ENCODE peak calls at places on chromosomes 13 and 19, in ten cellular contexts. L is breast epithelium; M is CD4-positive, CD25-positive, alpha-beta regulatory T cell; E is T-helper 9 cell; H is CD4-positive, alpha-beta T cell; P is HCEC 1CT; X is HT1080; Q is activated naive CD8-positive, alpha-beta T cell treated with anti-CD3 and anti-CD28 coated beads for 36 hours; D is WTC11; C is GM03348. T is an unnamed sample.

GRCh38 chr13:113089693-113090414 is 15.7 kb upstream of the F7 start:
- DNase-seq in L (no peak), M (no peak), E (no peak), H (no peak), P (no peak), X (no peak), Q (no peak), D (no peak), C (no peak), T (no peak)

GRCh38 chr19:15538774-15539173 is 30.4 kb downstream of the CYP4F22 start:
- DNase-seq in L (no peak), M (no peak), E (no peak), H (no peak), P (no peak), X (no peak), Q (no peak), D (no peak), C (no peak), T (no peak)

GRCh38 chr19:58059681-58060080 is 599 bp downstream of the ZNF135 start:
- DNase-seq in L (no peak), M (no peak), E (no peak), H (no peak), P (no peak), X (no peak), Q (no peak), D (no peak), C (no peak), T (no peak)

GRCh38 chr19:33906578-33907335 is 110.1 kb downstream of the KCTD15 start:
- DNase-seq in L (peak), M (no peak), E (no peak), H (no peak), P (no peak), X (no peak), Q (no peak), D (peak), C (no peak), T (peak)

GRCh38 chr13:39016789-39017188 is 21.1 kb downstream of the PROSER1 start:
- DNase-seq in L (no peak), M (no peak), E (no peak), H (no peak), P (no peak), X (peak), Q (no peak), D (no peak), C (no peak), T (peak)

GRCh38 chr13:113917523-113918371 is 53.9 kb upstream of the GAS6 start:
- DNase-seq in L (peak), M (no peak), E (no peak), H (no peak), P (no peak), X (no peak), Q (no peak), D (peak), C (no peak), T (no peak)

GRCh38 chr19:56637976-56638555 is 4.9 kb upstream of the SMIM17 start:
- DNase-seq in L (peak), M (no peak), E (no peak), H (no peak), P (peak), X (peak), Q (peak), D (peak), C (peak), T (peak)

GRCh38 chr19:43747557-43748204 is 7.1 kb downstream of the SMG9 start:
- DNase-seq in L (no peak), M (no peak), E (no peak), H (no peak), P (no peak), X (peak), Q (no peak), D (no peak), C (no peak), T (no peak)

GRCh38 chr19:52566588-52566987 is 3.5 kb upstream of the ZNF701 start:
- DNase-seq in L (no peak), M (no peak), E (no peak), H (no peak), P (peak), X (peak), Q (no peak), D (no peak), C (no peak), T (peak)

GRCh38 chr19:48506138-48506733 is 5.4 kb downstream of the LMTK3 start:
- DNase-seq in L (no peak), M (no peak), E (no peak), H (no peak), P (peak), X (peak), Q (no peak), D (no peak), C (peak), T (peak)

GRCh38 chr19:48654299-48655059 is 8.5 kb upstream of the CA11 start:
- DNase-seq in L (no peak), M (no peak), E (no peak), H (no peak), P (no peak), X (no peak), Q (no peak), D (no peak), C (no peak), T (no peak)

GRCh38 chr13:23558675-23559536 is 11.3 kb upstream of the TNFRSF19 start:
- DNase-seq in L (peak), M (no peak), E (no peak), H (no peak), P (peak), X (peak), Q (no peak), D (no peak), C (peak), T (peak)

GRCh38 chr19:958967-959685 is 25.0 kb upstream of the WDR18 start:
- DNase-seq in L (no peak), M (no peak), E (no peak), H (no peak), P (no peak), X (peak), Q (peak), D (no peak), C (no peak), T (no peak)